ENCODE peak calls at places on chromosome 17, in five cellular contexts. W is NCI-H524 treated with DMSO at 0.1 percent for 48 hours, X is cardiac fibroblast, F is SW 1271, P is left cardiac atrium. A is an unnamed sample.
A peak's percentile ranks its signal among the peaks of the same experiment; 100 is the strongest.

GRCh38 chr17:49229805-49230600 is 584 bp downstream of the PHOSPHO1 start:
- DNase-seq in P (no peak), F (no peak), X (no peak), W (no peak), A (no peak)

GRCh38 chr17:47292206-47292605 is 31.5 kb upstream of the EFCAB13 start:
- DNase-seq in W (no peak), X (no peak), F (no peak), P (no peak), A (no peak)

GRCh38 chr17:76154935-76155845 is 14.1 kb upstream of the FOXJ1 start:
- DNase-seq in P (no peak), F (no peak), W (no peak), X (no peak), A (no peak)

GRCh38 chr17:62986549-62986948 is 20.5 kb downstream of the TANC2 start:
- DNase-seq in P (no peak), W (no peak), F (no peak), X (no peak), A (no peak)

GRCh38 chr17:8534498-8535188 is 95.9 kb downstream of the MYH10 start:
- DNase-seq in X (no peak), W (no peak), F (no peak), P (no peak), A (no peak)

GRCh38 chr17:77127735-77128361 is 12.9 kb upstream of the SEC14L1 start:
- DNase-seq in P (peak; percentile 79), X (peak; percentile 65), W (no peak), F (no peak), A (no peak)

GRCh38 chr17:2190014-2190413 is 113.6 kb downstream of the SMG6 start:
- DNase-seq in F (peak; percentile 26), X (peak; percentile 83), W (no peak), P (peak; percentile 54), A (no peak)

GRCh38 chr17:37094391-37094790 is 145.6 kb downstream of the AATF start:
- DNase-seq in P (no peak), X (no peak), W (no peak), F (no peak), A (no peak)

A was measured in endothelial cell of umbilical vein.